ENCODE peak calls at places on chromosomes 13 and 19, in ten cellular contexts. M is NCI-H748 treated with DMSO at 0.1 percent for 48 hours; Q is HEK293T; N is activated CD4-positive, alpha-beta T cell treated with anti-CD3 and anti-CD28 coated beads, Interleukin-2, amount 10 ng/mL, durations not matched to agents 7 days and 5 days; V is iris pigment epithelial cell; H is aorta; C is 8988T; L is T-helper 9 cell; A is mesendoderm; O is AG09309. B is an unnamed sample.

GRCh38 chr13:86900906-86901305 is 770.3 kb upstream of the SLITRK5 start:
- DNase-seq in M (no peak), Q (no peak), N (no peak), V (no peak), H (no peak), C (no peak), L (no peak), A (no peak), O (no peak), B (no peak)

GRCh38 chr19:1967087-1967608 is 26.2 kb downstream of the CSNK1G2 start:
- DNase-seq in M (no peak), Q (no peak), N (peak), V (no peak), H (no peak), C (no peak), L (peak), A (no peak), O (no peak), B (no peak)

GRCh38 chr13:32585625-32586021 is 629 bp upstream of the PDS5B start:
- DNase-seq in M (no peak), Q (no peak), N (no peak), V (no peak), H (no peak), C (no peak), L (no peak), A (peak), O (no peak), B (peak)

GRCh38 chr13:99371956-99372355 is 64.8 kb upstream of the GPR183 start:
- DNase-seq in M (no peak), Q (no peak), N (peak), V (no peak), H (no peak), C (no peak), L (peak), A (no peak), O (no peak), B (no peak)

GRCh38 chr13:113401452-113402415 is 37.8 kb upstream of the GRTP1 start:
- DNase-seq in M (no peak), Q (no peak), N (no peak), V (no peak), H (no peak), C (no peak), L (no peak), A (no peak), O (no peak), B (no peak)

GRCh38 chr19:47663435-47663910 is 49.7 kb upstream of the EHD2 start:
- DNase-seq in M (no peak), Q (no peak), N (no peak), V (peak), H (no peak), C (no peak), L (no peak), A (no peak), O (peak), B (no peak)

GRCh38 chr13:94712812-94713555 is 639 bp upstream of the SOX21 start:
- DNase-seq in M (peak), Q (peak), N (no peak), V (peak), H (peak), C (peak), L (no peak), A (peak), O (peak), B (no peak)

GRCh38 chr19:48975947-48976847 is 11.1 kb downstream of the FTL start:
- DNase-seq in M (no peak), Q (peak), N (peak), V (no peak), H (no peak), C (no peak), L (no peak), A (peak), O (no peak), B (peak)

GRCh38 chr13:75656590-75656989 is 20.5 kb downstream of the LMO7 start:
- DNase-seq in M (no peak), Q (no peak), N (no peak), V (peak), H (no peak), C (no peak), L (no peak), A (no peak), O (no peak), B (no peak)

GRCh38 chr19:34345934-34346333 is 19.1 kb upstream of the GPI start:
- DNase-seq in M (peak), Q (peak), N (peak), V (peak), H (peak), C (peak), L (peak), A (peak), O (no peak), B (peak)

GRCh38 chr13:21033866-21034601 is 27.4 kb downstream of the LATS2 start:
- DNase-seq in M (no peak), Q (no peak), N (no peak), V (peak), H (no peak), C (no peak), L (no peak), A (no peak), O (no peak), B (no peak)

GRCh38 chr13:93477238-93477637 is 250.6 kb downstream of the GPC6 start:
- DNase-seq in M (no peak), Q (no peak), N (no peak), V (no peak), H (no peak), C (no peak), L (no peak), A (no peak), O (peak), B (no peak)

GRCh38 chr13:27110056-27110746 is 61.4 kb downstream of the USP12 start:
- DNase-seq in M (peak), Q (no peak), N (no peak), V (no peak), H (no peak), C (no peak), L (no peak), A (no peak), O (no peak), B (no peak)

GRCh38 chr19:21947775-21948174 is 63.0 kb downstream of the ZNF208 start:
- DNase-seq in M (no peak), Q (peak), N (no peak), V (peak), H (no peak), C (no peak), L (no peak), A (peak), O (no peak), B (no peak)

GRCh38 chr19:1445185-1445931 is 4.6 kb upstream of the APC2 start:
- DNase-seq in M (peak), Q (peak), N (peak), V (peak), H (peak), C (peak), L (peak), A (peak), O (no peak), B (peak)

B was measured in NAMALWA.